ENCODE peak calls at places on chromosomes 5 and 9, in ten cellular contexts. I, H, Z, A, E, Q, O, Y, S and V are unnamed samples.

GRCh38 chr9:126809068-126809467 is 4.2 kb downstream of the ZBTB43 start:
- DNase-seq in H (no peak), S (no peak), E (no peak), O (no peak), Q (no peak), I (no peak), Y (no peak), A (no peak), Z (no peak), V (no peak)

GRCh38 chr5:135577421-135577820 is 1.4 kb downstream of the CXCL14 start:
- DNase-seq in O (no peak), Z (no peak), H (no peak), S (no peak), Y (peak), E (no peak), I (no peak), Q (no peak), A (no peak), V (no peak)

GRCh38 chr5:143481697-143482531 is 78.4 kb upstream of the NR3C1 start:
- DNase-seq in Q (no peak), Y (no peak), H (no peak), A (no peak), O (no peak), E (no peak), I (no peak), S (no peak), Z (no peak), V (no peak)

GRCh38 chr5:140273401-140273877 is 29.5 kb downstream of the PFDN1 start:
- DNase-seq in Y (no peak), Z (no peak), I (no peak), A (no peak), E (no peak), H (no peak), S (no peak), Q (no peak), O (no peak), V (no peak)

GRCh38 chr5:147464211-147464610 is 45.7 kb downstream of the DPYSL3 start:
- DNase-seq in S (no peak), E (no peak), H (peak), A (peak), O (peak), I (no peak), Z (no peak), Q (peak), Y (peak), V (peak)

GRCh38 chr5:157857821-157858526 is 971 bp downstream of the CLINT1 start:
- DNase-seq in Y (no peak), O (peak), Q (no peak), Z (peak), H (peak), A (no peak), E (no peak), I (no peak), S (no peak), V (no peak)

GRCh38 chr9:93599571-93600403 is 23.4 kb downstream of the PHF2 start:
- DNase-seq in Y (peak), I (no peak), Z (no peak), E (no peak), A (no peak), Q (no peak), O (no peak), S (peak), H (no peak), V (no peak)

GRCh38 chr5:55324815-55325418 is 17.1 kb downstream of the MTREX start:
- DNase-seq in Z (no peak), E (peak), O (no peak), Y (peak), A (no peak), I (no peak), S (no peak), H (peak), Q (no peak), V (no peak)

GRCh38 chr9:12956805-12957204 is 182.0 kb downstream of the LURAP1L start:
- DNase-seq in Z (no peak), A (no peak), S (no peak), H (no peak), O (no peak), Y (no peak), E (no peak), Q (no peak), I (no peak), V (no peak)

GRCh38 chr5:76641514-76642120 is 18.4 kb upstream of the F2RL2 start:
- DNase-seq in A (peak), Q (no peak), E (no peak), Z (no peak), H (peak), Y (peak), I (peak), O (peak), S (peak), V (peak)

GRCh38 chr5:9149988-9150387 is 395.9 kb downstream of the SEMA5A start:
- DNase-seq in Q (no peak), O (no peak), I (no peak), Z (no peak), H (peak), S (no peak), Y (no peak), A (no peak), E (no peak), V (no peak)

GRCh38 chr5:58933891-58934628 is 351.2 kb downstream of the RAB3C start:
- DNase-seq in Z (no peak), Y (no peak), E (no peak), S (peak), Q (no peak), H (no peak), I (no peak), A (no peak), O (no peak), V (no peak)

GRCh38 chr5:128673010-128673409 is 135.0 kb upstream of the FBN2 start:
- DNase-seq in S (no peak), A (no peak), Y (no peak), O (no peak), I (no peak), Z (no peak), H (no peak), Q (no peak), E (no peak), V (no peak)

GRCh38 chr9:130300739-130301138 is 35.2 kb downstream of the HMCN2 start:
- DNase-seq in Q (no peak), H (no peak), Z (no peak), E (no peak), O (no peak), I (peak), Y (no peak), S (no peak), A (no peak), V (no peak)

GRCh38 chr9:1870915-1871314 is 144.2 kb upstream of the SMARCA2 start:
- DNase-seq in H (no peak), A (no peak), Q (no peak), I (no peak), Z (no peak), O (no peak), S (no peak), Y (no peak), E (no peak), V (no peak)

GRCh38 chr9:126420643-126421564 is 94.3 kb downstream of the MVB12B start:
- DNase-seq in I (no peak), H (peak), A (no peak), Y (no peak), Q (peak), E (peak), Z (no peak), O (no peak), S (no peak), V (no peak)

GRCh38 chr5:39992617-39993203 is 567.9 kb upstream of the DAB2 start:
- DNase-seq in I (no peak), Q (no peak), Y (no peak), A (no peak), E (no peak), H (peak), O (no peak), Z (no peak), S (no peak), V (no peak)

GRCh38 chr5:32027717-32028321 is 146.3 kb downstream of the GOLPH3 start:
- DNase-seq in Q (no peak), A (peak), I (peak), E (no peak), Y (peak), S (no peak), O (peak), H (peak), Z (no peak), V (peak)

GRCh38 chr9:2859776-2860379 is 16.0 kb upstream of the PUM3 start:
- DNase-seq in H (peak), Z (peak), I (peak), E (peak), A (peak), Q (peak), S (peak), Y (peak), O (peak), V (peak)

GRCh38 chr9:89919171-89919681 is 314.4 kb downstream of the GADD45G start:
- DNase-seq in Z (no peak), S (peak), E (peak), O (peak), I (no peak), Q (peak), H (no peak), A (peak), Y (peak), V (peak)

GRCh38 chr9:124202447-124202971 is 55.2 kb upstream of the NEK6 start:
- DNase-seq in I (peak), Z (no peak), Y (no peak), H (peak), S (no peak), Q (no peak), O (peak), E (no peak), A (no peak), V (no peak)

GRCh38 chr5:115190388-115190787 is 20.7 kb upstream of the TRIM36 start:
- DNase-seq in E (no peak), Z (no peak), A (no peak), Q (no peak), H (no peak), I (no peak), S (no peak), Y (no peak), O (no peak), V (no peak)